ENCODE peak calls at places on chromosomes 13 and 19, in ten cellular contexts. P is Calu3; W is choroid plexus epithelial cell; Z is activated CD8-positive, alpha-beta memory T cell treated with anti-CD3 and anti-CD28 coated beads, Interleukin-2, amount 50 U/mL, for 4 hours; Y is aorta; C is WTC11; L is NCI-H2081; B is osteocyte; N is psoas muscle; A is T-helper 9 cell. X is an unnamed sample.

GRCh38 chr19:5961969-5962945 is 15.7 kb downstream of the RANBP3 start:
- DNase-seq in W (peak), P (peak), Z (peak), L (peak), C (no peak), N (no peak), A (peak), Y (peak), B (no peak), X (peak)

GRCh38 chr19:16203256-16204004 is 5.7 kb downstream of the AP1M1 start:
- DNase-seq in N (no peak), Z (no peak), C (peak), A (no peak), Y (no peak), B (no peak), P (no peak), W (no peak), L (peak), X (no peak)

GRCh38 chr19:48239120-48239519 is 16.6 kb downstream of the CARD8 start:
- DNase-seq in Z (no peak), A (no peak), C (no peak), P (no peak), Y (no peak), W (no peak), N (no peak), L (no peak), B (no peak), X (no peak)

GRCh38 chr13:70391678-70392077 is 283.4 kb upstream of the KLHL1 start:
- DNase-seq in P (no peak), N (no peak), Y (no peak), W (no peak), A (no peak), Z (no peak), L (peak), B (no peak), C (no peak), X (no peak)

GRCh38 chr13:74987124-74987690 is 494.8 kb downstream of the TBC1D4 start:
- DNase-seq in Y (no peak), N (no peak), P (no peak), L (no peak), Z (no peak), B (no peak), W (no peak), C (no peak), A (no peak), X (no peak)

GRCh38 chr19:10654610-10655456 is 687 bp downstream of the ILF3 start:
- DNase-seq in C (peak), P (peak), B (no peak), Z (peak), A (peak), N (peak), L (peak), W (no peak), Y (peak), X (peak)

GRCh38 chr19:4597975-4598671 is 38.6 kb upstream of the SEMA6B start:
- DNase-seq in Z (peak), W (no peak), Y (peak), C (peak), L (no peak), P (peak), A (peak), N (no peak), B (no peak), X (peak)

GRCh38 chr19:5166262-5166661 is 174.3 kb downstream of the PTPRS start:
- DNase-seq in L (no peak), N (no peak), Z (no peak), C (no peak), Y (no peak), B (no peak), W (peak), P (no peak), A (no peak), X (no peak)

GRCh38 chr19:46015080-46015960 is 7.5 kb downstream of the PGLYRP1 start:
- DNase-seq in Z (peak), Y (peak), C (peak), N (peak), A (peak), L (peak), W (peak), B (no peak), P (peak), X (no peak)